ENCODE peak calls at places on chromosomes 12 and 14, in nine cellular contexts. V, Y, W, H, M, U, A, J and N are unnamed samples.

GRCh38 chr14:44771495-44771894 is 190.3 kb downstream of the KLHL28 start:
- DNase-seq in V (no peak), Y (no peak), W (no peak), H (no peak), M (no peak), U (no peak), A (no peak), J (no peak), N (no peak)

GRCh38 chr14:60642270-60642789 is 6.9 kb downstream of the SIX1 start:
- DNase-seq in V (no peak), Y (no peak), W (no peak), H (no peak), M (no peak), U (no peak), A (no peak), J (no peak), N (no peak)

GRCh38 chr14:99573000-99573330 is 31.0 kb downstream of the CCDC85C start:
- DNase-seq in V (no peak), Y (no peak), W (no peak), H (no peak), M (no peak), U (no peak), A (no peak), J (no peak), N (no peak)

GRCh38 chr14:61571931-61572330 is 123.4 kb upstream of the HIF1A start:
- DNase-seq in V (no peak), Y (no peak), W (no peak), H (no peak), M (no peak), U (no peak), A (no peak), J (no peak), N (no peak)

GRCh38 chr14:28651148-28651547 is 115.4 kb upstream of the FOXG1 start:
- DNase-seq in V (no peak), Y (no peak), W (no peak), H (no peak), M (no peak), U (no peak), A (peak), J (no peak), N (no peak)

GRCh38 chr14:94827711-94828505 is 58.0 kb upstream of the GSC start:
- DNase-seq in V (no peak), Y (no peak), W (no peak), H (no peak), M (no peak), U (no peak), A (no peak), J (no peak), N (peak)

GRCh38 chr14:90522585-90523191 is 125.9 kb downstream of the CALM1 start:
- DNase-seq in V (no peak), Y (no peak), W (no peak), H (no peak), M (peak), U (no peak), A (peak), J (no peak), N (no peak)

GRCh38 chr12:103780093-103780440 is 61.0 kb downstream of the NT5DC3 start:
- DNase-seq in V (no peak), Y (no peak), W (no peak), H (no peak), M (no peak), U (no peak), A (peak), J (no peak), N (no peak)

GRCh38 chr12:117036046-117036445 is 63.2 kb downstream of the TESC start:
- DNase-seq in V (no peak), Y (no peak), W (no peak), H (no peak), M (no peak), U (no peak), A (no peak), J (no peak), N (no peak)

GRCh38 chr12:126182619-126183236 is 1117.5 kb downstream of the AACS start:
- DNase-seq in V (no peak), Y (no peak), W (no peak), H (no peak), M (no peak), U (no peak), A (no peak), J (no peak), N (peak)

GRCh38 chr12:43776498-43776897 is 17.7 kb downstream of the IRAK4 start:
- DNase-seq in V (no peak), Y (peak), W (peak), H (no peak), M (no peak), U (no peak), A (peak), J (no peak), N (no peak)

GRCh38 chr12:22935090-22935489 is 310.1 kb downstream of the ETNK1 start:
- DNase-seq in V (no peak), Y (no peak), W (no peak), H (no peak), M (no peak), U (no peak), A (no peak), J (no peak), N (peak)